ENCODE peak calls at places on chromosomes 11 and 22, in six cellular contexts. G, K, Z, N, P and X are unnamed samples.

GRCh38 chr11:66670816-66671215 is 6.9 kb downstream of the RBM4B start:
- DNase-seq in P (no peak), Z (no peak), G (no peak), K (no peak), N (no peak), X (no peak)

GRCh38 chr11:116960916-116961315 is 123.5 kb upstream of the APOA1 start:
- DNase-seq in P (no peak), G (no peak), N (peak), K (no peak), Z (no peak), X (peak)

GRCh38 chr11:126355926-126356897 is 726 bp downstream of the ST3GAL4 start:
- DNase-seq in Z (no peak), P (no peak), K (peak), G (no peak), N (peak), X (no peak)

GRCh38 chr11:125504580-125504979 is 8.5 kb upstream of the FEZ1 start:
- DNase-seq in G (no peak), Z (no peak), N (no peak), P (no peak), K (no peak), X (no peak)

GRCh38 chr22:21760640-21761039 is 25.0 kb upstream of the YPEL1 start:
- DNase-seq in Z (peak), P (no peak), N (peak), K (peak), G (no peak), X (peak)

GRCh38 chr11:61004037-61004641 is 32.7 kb downstream of the CD6 start:
- DNase-seq in Z (no peak), K (no peak), N (peak), G (no peak), P (no peak), X (peak)

GRCh38 chr11:40281055-40281580 is 1178.3 kb downstream of the LRRC4C start:
- DNase-seq in K (no peak), G (no peak), P (no peak), Z (no peak), N (peak), X (no peak)

GRCh38 chr11:68934321-68934645 is 30.6 kb downstream of the IGHMBP2 start:
- DNase-seq in K (no peak), Z (no peak), N (no peak), P (no peak), G (no peak), X (no peak)

GRCh38 chr11:95108159-95108611 is 18.5 kb downstream of the ENDOD1 start:
- DNase-seq in Z (no peak), N (peak), G (no peak), P (no peak), K (no peak), X (peak)

GRCh38 chr22:27786253-27786898 is 15.2 kb downstream of the MN1 start:
- DNase-seq in K (no peak), N (peak), P (no peak), G (no peak), Z (no peak), X (no peak)

GRCh38 chr22:19723990-19724827 is 870 bp downstream of the GP1BB start:
- DNase-seq in N (peak), Z (no peak), G (no peak), P (no peak), K (peak), X (no peak)

GRCh38 chr22:20904008-20904979 is 12.9 kb upstream of the CRKL start:
- DNase-seq in N (peak), K (peak), G (peak), Z (peak), P (no peak), X (peak)

GRCh38 chr22:41445171-41446056 is 1.2 kb downstream of the TOB2 start:
- DNase-seq in Z (no peak), G (no peak), K (peak), P (peak), N (no peak), X (no peak)

GRCh38 chr11:109644158-109644557 is 222.2 kb downstream of the C11orf87 start:
- DNase-seq in P (no peak), G (no peak), N (peak), Z (no peak), K (no peak), X (no peak)

GRCh38 chr11:120548682-120549209 is 37.2 kb downstream of the GRIK4 start:
- DNase-seq in P (no peak), G (no peak), K (no peak), Z (no peak), N (no peak), X (no peak)

GRCh38 chr11:46200537-46201281 is 76.8 kb upstream of the CREB3L1 start:
- DNase-seq in P (no peak), N (peak), G (no peak), K (no peak), Z (no peak), X (peak)

GRCh38 chr11:35138949-35139881 is at the start of gene CD44:
- DNase-seq in G (peak), K (peak), P (peak), N (peak), Z (peak), X (no peak)

GRCh38 chr22:47954107-47954506 is 1191.7 kb downstream of the TBC1D22A start:
- DNase-seq in Z (no peak), G (no peak), P (no peak), N (no peak), K (no peak), X (no peak)

GRCh38 chr11:109435121-109435742 is 13.2 kb downstream of the C11orf87 start:
- DNase-seq in Z (no peak), G (no peak), K (no peak), P (no peak), N (peak), X (peak)

GRCh38 chr11:15888596-15889345 is 467.6 kb downstream of the SOX6 start:
- DNase-seq in K (no peak), P (no peak), N (peak), Z (no peak), G (no peak), X (no peak)

GRCh38 chr22:50576070-50576469 is 2.2 kb downstream of the CPT1B start:
- DNase-seq in N (peak), P (peak), G (peak), Z (no peak), K (peak), X (no peak)

GRCh38 chr11:34284836-34285235 is 73.0 kb downstream of the ABTB2 start:
- DNase-seq in Z (no peak), G (no peak), K (no peak), P (no peak), N (no peak), X (no peak)

GRCh38 chr22:22037740-22038139 is 55.2 kb upstream of the TOP3B start:
- DNase-seq in G (no peak), N (peak), Z (peak), K (no peak), P (no peak), X (no peak)

GRCh38 chr11:13317293-13318080 is 39.9 kb downstream of the BMAL1 start:
- DNase-seq in Z (no peak), P (no peak), G (no peak), K (no peak), N (no peak), X (no peak)

GRCh38 chr22:17706451-17706900 is 67.8 kb downstream of the BID start:
- DNase-seq in N (peak), P (peak), G (peak), Z (peak), K (peak), X (peak)

GRCh38 chr11:48020092-48020755 is 39.9 kb downstream of the PTPRJ start:
- DNase-seq in Z (no peak), K (peak), G (no peak), N (no peak), P (no peak), X (no peak)

GRCh38 chr11:105226062-105226461 is 86.5 kb upstream of the CARD18 start:
- DNase-seq in Z (no peak), P (no peak), N (peak), K (no peak), G (no peak), X (no peak)

GRCh38 chr11:125583496-125583895 is 9.2 kb upstream of the STT3A start:
- DNase-seq in N (no peak), G (no peak), Z (no peak), K (no peak), P (no peak), X (no peak)

GRCh38 chr11:110182886-110183285 is 89.7 kb downstream of the ZC3H12C start:
- DNase-seq in N (peak), G (no peak), Z (no peak), P (no peak), K (peak), X (no peak)

GRCh38 chr22:25555506-25556060 is 8.9 kb upstream of the GRK3 start:
- DNase-seq in K (no peak), N (peak), P (no peak), Z (no peak), G (no peak), X (no peak)

GRCh38 chr22:45510376-45511232 is 7.9 kb downstream of the FBLN1 start:
- DNase-seq in Z (no peak), K (no peak), P (no peak), N (peak), G (no peak), X (no peak)

GRCh38 chr22:17121235-17122195 is at the start of gene TMEM121B:
- DNase-seq in P (peak), Z (no peak), N (peak), G (no peak), K (peak), X (peak)

GRCh38 chr11:131807876-131808275 is 437.5 kb downstream of the NTM start:
- DNase-seq in G (no peak), P (no peak), K (no peak), N (no peak), Z (no peak), X (no peak)

GRCh38 chr11:65640483-65641207 is 2.7 kb downstream of the SIPA1 start:
- DNase-seq in G (no peak), N (no peak), Z (no peak), K (peak), P (peak), X (no peak)
- H3K4me3 ChIP-seq in G (no peak), N (no peak), Z (no peak), K (peak), P (no peak), X (no peak)

DNA sequence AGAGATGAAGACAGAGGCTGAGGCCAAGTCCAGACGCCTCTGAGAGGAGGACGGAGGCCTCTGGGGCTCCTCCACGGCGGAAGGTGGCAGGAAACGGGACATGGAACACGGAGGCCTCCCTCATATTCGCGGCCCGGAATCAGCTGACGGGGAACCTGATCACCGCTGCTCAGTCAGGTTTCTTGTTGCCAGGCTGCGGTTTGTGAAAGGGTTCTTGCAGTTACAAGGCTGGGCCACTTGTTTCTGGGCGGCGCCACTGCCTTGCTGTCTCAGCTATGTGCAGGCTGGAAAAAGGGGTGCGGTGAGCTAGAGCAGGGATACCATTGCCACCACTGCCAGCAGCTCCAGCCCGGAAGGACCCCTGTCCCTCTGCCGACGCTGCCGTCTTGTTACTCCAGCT is 10.0 kb upstream of the MMP1 start:
- DNase-seq in Z (no peak), K (peak), N (peak), G (peak), P (no peak), X (no peak)
- H3K4me3 ChIP-seq in Z (no peak), K (no peak), N (no peak), G (no peak), P (no peak), X (no peak)

GRCh38 chr11:108128772-108129171 is 7.4 kb downstream of the ACAT1 start:
- DNase-seq in G (no peak), Z (no peak), N (no peak), P (no peak), K (no peak), X (no peak)

GRCh38 chr11:108122166-108122628 is 830 bp downstream of the ACAT1 start:
- DNase-seq in N (peak), Z (no peak), K (peak), P (peak), G (no peak), X (no peak)

GRCh38 chr11:108121274-108122155 is at the start of gene ACAT1:
- DNase-seq in G (peak), P (peak), Z (peak), N (peak), K (peak), X (peak)

DNA sequence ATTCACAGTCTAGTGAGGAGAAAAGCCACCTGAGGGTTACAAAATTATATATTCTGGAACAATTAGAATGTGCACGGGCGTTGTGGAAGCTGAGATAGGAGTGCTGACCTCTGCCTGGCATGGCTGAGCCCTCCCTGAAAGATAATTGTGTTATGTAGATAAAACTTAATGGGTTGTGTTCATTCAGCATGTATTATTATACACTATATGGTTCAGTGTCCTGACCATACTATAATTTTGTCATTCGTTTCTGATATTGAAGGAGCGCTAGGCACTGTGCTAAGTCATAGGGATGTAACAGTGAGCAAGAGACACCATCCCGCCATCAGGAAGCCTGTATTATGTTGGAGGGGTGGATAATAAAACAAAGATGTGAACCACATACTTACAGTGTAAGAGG is 3.8 kb downstream of the ACAT1 start:
- DNase-seq in N (no peak), G (no peak), K (no peak), P (no peak), Z (no peak), X (no peak)
- H3K4me3 ChIP-seq in N (no peak), G (no peak), K (no peak), P (no peak), Z (no peak), X (no peak)

GRCh38 chr11:114291847-114292680 is 4.1 kb upstream of the NNMT start:
- DNase-seq in N (peak), P (no peak), Z (no peak), K (no peak), G (no peak), X (peak)
- H3K4me3 ChIP-seq in N (peak), P (no peak), Z (peak), K (no peak), G (peak), X (no peak)

GRCh38 chr11:503179-503981 is 3.7 kb downstream of the RNH1 start:
- DNase-seq in N (peak), K (peak), G (no peak), Z (no peak), P (peak), X (no peak)
- H3K4me3 ChIP-seq in N (peak), K (peak), G (no peak), Z (peak), P (no peak), X (peak)